ENCODE peak calls at places on chromosome 18, in six cellular contexts. U is hippocampal formation; E is stimulated activated CD8-positive, alpha-beta memory T cell treated with anti-CD3 and anti-CD28 coated beads, Interleukin-4, amount 100 ng/mL, for 24 hours; Q is NCI-H774; I is activated CD8-positive, alpha-beta memory T cell treated with anti-CD3 and anti-CD28 coated beads, Interleukin-2, amount 50 U/mL, for 4 hours; N is non-pigmented ciliary epithelial cell. W is an unnamed sample.

GRCh38 chr18:34223164-34223892 is 1.4 kb downstream of the NOL4 start:
- DNase-seq in E (no peak), Q (peak), I (no peak), U (no peak), N (no peak), W (no peak)

GRCh38 chr18:37492952-37493351 is 72.6 kb downstream of the CELF4 start:
- DNase-seq in N (no peak), Q (no peak), U (no peak), E (no peak), I (no peak), W (no peak)

GRCh38 chr18:46134920-46135675 is 30.9 kb downstream of the HAUS1 start:
- DNase-seq in E (no peak), Q (no peak), U (no peak), I (no peak), N (no peak), W (no peak)

GRCh38 chr18:49123431-49123830 is 172.7 kb upstream of the SMAD7 start:
- DNase-seq in E (no peak), U (no peak), N (no peak), Q (no peak), I (no peak), W (no peak)

GRCh38 chr18:8910843-8911242 is 191.7 kb upstream of the NDUFV2 start:
- DNase-seq in E (no peak), Q (no peak), U (no peak), N (no peak), I (no peak), W (no peak)

GRCh38 chr18:45349447-45349846 is 265.8 kb upstream of the SLC14A2 start:
- DNase-seq in U (no peak), I (no peak), E (no peak), Q (no peak), N (no peak), W (no peak)

GRCh38 chr18:63409301-63409700 is 13.0 kb downstream of the VPS4B start:
- DNase-seq in N (no peak), I (no peak), E (no peak), Q (no peak), U (no peak), W (no peak)

GRCh38 chr18:78238404-78239089 is 741.1 kb upstream of the SALL3 start:
- DNase-seq in E (no peak), N (no peak), Q (no peak), I (no peak), U (no peak), W (no peak)

GRCh38 chr18:23591011-23591410 is 4.7 kb upstream of the NPC1 start:
- DNase-seq in Q (no peak), E (no peak), I (no peak), N (no peak), U (no peak), W (no peak)

GRCh38 chr18:13223341-13224148 is 5.0 kb downstream of the LDLRAD4 start:
- DNase-seq in Q (no peak), N (no peak), U (no peak), E (no peak), I (no peak), W (no peak)

GRCh38 chr18:48194787-48195186 is 214.4 kb downstream of the ZBTB7C start:
- DNase-seq in I (no peak), U (no peak), E (no peak), Q (no peak), N (no peak), W (no peak)

GRCh38 chr18:25669741-25670140 is 317.8 kb upstream of the ZNF521 start:
- DNase-seq in I (no peak), E (no peak), N (no peak), Q (no peak), U (no peak), W (no peak)

GRCh38 chr18:47075098-47075883 is 39.9 kb upstream of the ELOA2 start:
- DNase-seq in Q (no peak), I (no peak), N (no peak), E (no peak), U (no peak), W (peak)

GRCh38 chr18:59881728-59882685 is 17.8 kb upstream of the PMAIP1 start:
- DNase-seq in I (no peak), N (no peak), E (no peak), Q (no peak), U (no peak), W (peak)

GRCh38 chr18:25166113-25166512 is 185.9 kb downstream of the ZNF521 start:
- DNase-seq in U (no peak), Q (no peak), E (no peak), N (no peak), I (no peak), W (no peak)

GRCh38 chr18:35620765-35621164 is 39.2 kb downstream of the GALNT1 start:
- DNase-seq in I (no peak), E (no peak), U (no peak), Q (no peak), N (no peak), W (no peak)

GRCh38 chr18:65938592-65939372 is 188.0 kb downstream of the CDH7 start:
- DNase-seq in E (no peak), N (peak), Q (no peak), I (no peak), U (no peak), W (peak)

GRCh38 chr18:30639361-30639760 is 403.2 kb downstream of the DSC3 start:
- DNase-seq in N (no peak), I (no peak), Q (no peak), U (no peak), E (no peak), W (no peak)

GRCh38 chr18:77052656-77053309 is 79.8 kb downstream of the MBP start:
- DNase-seq in U (no peak), E (no peak), Q (no peak), N (no peak), I (no peak), W (no peak)

GRCh38 chr18:58279504-58280158 is 235.6 kb downstream of the NEDD4L start:
- DNase-seq in Q (no peak), I (no peak), N (no peak), U (no peak), E (no peak), W (no peak)

GRCh38 chr18:23337599-23338444 is 115.3 kb upstream of the RIOK3 start:
- DNase-seq in E (no peak), I (no peak), U (no peak), N (no peak), Q (peak), W (no peak)

GRCh38 chr18:3599235-3599634 is 149.3 kb downstream of the TGIF1 start:
- DNase-seq in N (no peak), U (no peak), I (no peak), E (no peak), Q (no peak), W (no peak)

GRCh38 chr18:14074187-14074586 is 58.0 kb downstream of the ZNF519 start:
- DNase-seq in I (no peak), U (no peak), N (no peak), E (no peak), Q (no peak), W (no peak)

GRCh38 chr18:34048423-34048822 is 176.3 kb downstream of the NOL4 start:
- DNase-seq in U (no peak), Q (no peak), E (no peak), N (no peak), I (no peak), W (no peak)

GRCh38 chr18:24114924-24115549 is 23.8 kb upstream of the CABYR start:
- DNase-seq in U (no peak), Q (no peak), E (no peak), I (no peak), N (no peak), W (no peak)

GRCh38 chr18:10213526-10213925 is 240.9 kb upstream of the APCDD1 start:
- DNase-seq in N (no peak), U (no peak), Q (peak), E (no peak), I (no peak), W (peak)

W was measured in PC-9.